ENCODE peak calls at places on chromosome 9, in seven cellular contexts. F is stomach, I is mammary epithelial cell, Z is astrocyte of the spinal cord, Y is body of pancreas, N is lower leg skin, O is nephron progenitor cell. X is an unnamed sample.

GRCh38 chr9:87095961-87096360 is 148.7 kb upstream of the GAS1 start:
- DNase-seq in F (no peak), I (no peak), Z (no peak), Y (no peak), N (no peak), O (no peak), X (no peak)

GRCh38 chr9:18861599-18862546 is 171.1 kb downstream of the SAXO1 start:
- DNase-seq in F (no peak), I (no peak), Z (peak), Y (no peak), N (no peak), O (peak), X (no peak)

GRCh38 chr9:116151966-116152381 is 1.6 kb upstream of the PAPPA start:
- DNase-seq in F (no peak), I (peak), Z (peak), Y (no peak), N (no peak), O (no peak), X (no peak)

GRCh38 chr9:131755541-131756198 is 15.8 kb upstream of the RAPGEF1 start:
- DNase-seq in F (peak), I (peak), Z (peak), Y (peak), N (peak), O (peak), X (peak)

GRCh38 chr9:90801507-90802289 is at the start of gene SYK:
- DNase-seq in F (peak), I (peak), Z (no peak), Y (peak), N (peak), O (peak), X (no peak)

GRCh38 chr9:33133186-33133585 is 34.0 kb downstream of the B4GALT1 start:
- DNase-seq in F (no peak), I (peak), Z (no peak), Y (no peak), N (peak), O (no peak), X (no peak)

GRCh38 chr9:21747171-21747570 is 55.3 kb upstream of the MTAP start:
- DNase-seq in F (no peak), I (peak), Z (peak), Y (no peak), N (no peak), O (no peak), X (no peak)

GRCh38 chr9:122445155-122445749 is 32.5 kb downstream of the OR1J1 start:
- DNase-seq in F (no peak), I (no peak), Z (peak), Y (no peak), N (no peak), O (no peak), X (no peak)

GRCh38 chr9:12604154-12604825 is 88.9 kb upstream of the TYRP1 start:
- DNase-seq in F (no peak), I (peak), Z (peak), Y (no peak), N (no peak), O (no peak), X (no peak)

GRCh38 chr9:110443878-110444245 is 106.2 kb upstream of the TXNDC8 start:
- DNase-seq in F (no peak), I (no peak), Z (no peak), Y (no peak), N (no peak), O (no peak), X (no peak)

GRCh38 chr9:113352411-113352810 is 3.1 kb downstream of the BSPRY start:
- DNase-seq in F (no peak), I (peak), Z (no peak), Y (no peak), N (peak), O (no peak), X (no peak)

GRCh38 chr9:113356686-113357292 is 7.4 kb downstream of the BSPRY start:
- DNase-seq in F (no peak), I (no peak), Z (no peak), Y (no peak), N (peak), O (no peak), X (no peak)

GRCh38 chr9:113352006-113352405 is 2.7 kb downstream of the BSPRY start:
- DNase-seq in F (no peak), I (no peak), Z (no peak), Y (no peak), N (no peak), O (no peak), X (no peak)

GRCh38 chr9:113359385-113359784 is 10.0 kb downstream of the BSPRY start:
- DNase-seq in F (peak), I (no peak), Z (no peak), Y (peak), N (peak), O (no peak), X (no peak)

GRCh38 chr9:113355197-113355596 is 5.9 kb downstream of the BSPRY start:
- DNase-seq in F (no peak), I (no peak), Z (peak), Y (no peak), N (no peak), O (no peak), X (no peak)
- TF ChIP-seq CTCF in F (no peak), I (no peak), Z (peak), Y (peak), N (no peak), O (peak), X (peak)

GRCh38 chr9:2987679-2988078 is 143.8 kb upstream of the PUM3 start:
- DNase-seq in F (no peak), I (no peak), Z (no peak), Y (no peak), N (no peak), O (no peak), X (no peak)

GRCh38 chr9:2985343-2985742 is 141.4 kb upstream of the PUM3 start:
- DNase-seq in F (no peak), I (no peak), Z (no peak), Y (peak), N (no peak), O (no peak), X (no peak)

GRCh38 chr9:2992427-2992826 is 148.5 kb upstream of the PUM3 start:
- DNase-seq in F (peak), I (no peak), Z (no peak), Y (no peak), N (no peak), O (no peak), X (no peak)

GRCh38 chr9:2991292-2991691 is 147.4 kb upstream of the PUM3 start:
- DNase-seq in F (no peak), I (no peak), Z (no peak), Y (no peak), N (no peak), O (no peak), X (no peak)
- TF ChIP-seq CTCF in F (no peak), I (peak), Z (peak), Y (no peak), N (no peak), O (no peak), X (no peak)

GRCh38 chr9:120532891-120533290 is 47.1 kb downstream of the CDK5RAP2 start:
- DNase-seq in F (no peak), I (no peak), Z (no peak), Y (no peak), N (no peak), O (no peak), X (no peak)

GRCh38 chr9:120532475-120532874 is 47.5 kb downstream of the CDK5RAP2 start:
- DNase-seq in F (peak), I (peak), Z (peak), Y (no peak), N (peak), O (no peak), X (no peak)

GRCh38 chr9:120528834-120529233 is 51.1 kb downstream of the CDK5RAP2 start:
- DNase-seq in F (no peak), I (no peak), Z (no peak), Y (no peak), N (no peak), O (no peak), X (no peak)

GRCh38 chr9:120534266-120534665 is 45.7 kb downstream of the CDK5RAP2 start:
- DNase-seq in F (no peak), I (no peak), Z (no peak), Y (no peak), N (no peak), O (no peak), X (no peak)

GRCh38 chr9:120531683-120532300 is 48.2 kb downstream of the CDK5RAP2 start:
- DNase-seq in F (no peak), I (peak), Z (peak), Y (no peak), N (no peak), O (no peak), X (peak)
- TF ChIP-seq CTCF in F (peak), I (peak), Z (peak), Y (no peak), N (no peak), O (peak), X (peak)

DNA sequence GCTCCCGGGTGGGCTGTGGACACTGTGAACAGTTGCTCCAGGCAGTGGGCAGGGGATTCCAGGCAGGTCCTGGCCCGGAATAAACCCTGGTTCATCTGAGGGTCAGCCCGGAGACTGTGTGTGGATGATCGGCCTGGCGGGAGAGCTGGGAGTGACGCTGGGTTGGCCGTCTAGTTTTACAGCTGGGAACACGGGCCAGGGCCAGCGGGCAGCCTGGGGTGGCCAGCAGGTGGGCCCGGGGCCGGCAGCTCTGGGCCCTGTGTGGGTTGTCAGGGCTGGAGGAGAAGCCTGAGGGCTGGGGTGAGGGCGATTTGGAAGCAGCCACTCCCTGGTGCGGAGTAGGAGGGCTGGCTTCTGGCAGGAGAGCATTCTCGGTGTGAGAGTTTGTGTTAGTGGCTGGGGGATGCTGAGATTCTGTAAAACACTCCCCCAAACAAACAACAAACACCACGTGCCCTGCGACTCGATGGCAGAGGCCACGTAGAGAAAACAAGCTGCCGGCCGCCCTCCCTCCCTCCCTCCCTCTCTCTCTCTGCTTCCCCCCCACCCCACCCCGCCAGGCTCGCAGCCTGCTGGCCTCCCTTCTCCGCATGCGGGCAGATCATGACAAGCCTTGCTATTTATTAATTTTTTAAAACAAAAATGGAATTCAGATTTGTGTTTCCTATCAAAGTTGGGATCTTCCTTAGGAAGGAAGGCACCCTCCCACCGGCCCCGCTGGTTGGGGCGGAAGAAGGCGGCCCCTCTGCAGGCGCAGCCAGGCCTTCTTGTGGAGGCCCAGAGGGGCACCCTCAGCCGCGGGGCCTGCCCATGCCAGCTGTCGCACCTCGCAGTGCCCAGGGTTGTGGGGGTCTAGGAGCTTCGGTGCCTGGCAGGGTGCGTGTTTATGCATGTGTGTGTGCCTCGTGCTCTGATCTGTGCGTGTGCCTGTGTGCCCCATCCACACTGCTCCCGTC is 49.5 kb downstream of the RXRA start:
- DNase-seq in F (no peak), I (no peak), Z (peak), Y (peak), N (no peak), O (peak), X (no peak)
- TF ChIP-seq CTCF in F (no peak), I (no peak), Z (no peak), Y (peak), N (no peak), O (no peak), X (no peak)

GRCh38 chr9:13707635-13708410 is 428.3 kb upstream of the MPDZ start:
- DNase-seq in F (no peak), I (peak), Z (peak), Y (no peak), N (no peak), O (no peak), X (no peak)
- TF ChIP-seq CTCF in F (no peak), I (no peak), Z (no peak), Y (no peak), N (no peak), O (no peak), X (no peak)

GRCh38 chr9:133707065-133707760 is 30.9 kb downstream of the SARDH start:
- DNase-seq in F (no peak), I (peak), Z (no peak), Y (no peak), N (no peak), O (peak), X (no peak)

GRCh38 chr9:133708123-133708769 is 29.9 kb downstream of the SARDH start:
- DNase-seq in F (no peak), I (no peak), Z (no peak), Y (no peak), N (no peak), O (peak), X (no peak)

GRCh38 chr9:133705576-133705975 is 32.6 kb downstream of the SARDH start:
- DNase-seq in F (no peak), I (no peak), Z (no peak), Y (no peak), N (no peak), O (no peak), X (no peak)

GRCh38 chr9:133707761-133708122 is 30.4 kb downstream of the SARDH start:
- DNase-seq in F (no peak), I (no peak), Z (no peak), Y (no peak), N (no peak), O (peak), X (no peak)

DNA sequence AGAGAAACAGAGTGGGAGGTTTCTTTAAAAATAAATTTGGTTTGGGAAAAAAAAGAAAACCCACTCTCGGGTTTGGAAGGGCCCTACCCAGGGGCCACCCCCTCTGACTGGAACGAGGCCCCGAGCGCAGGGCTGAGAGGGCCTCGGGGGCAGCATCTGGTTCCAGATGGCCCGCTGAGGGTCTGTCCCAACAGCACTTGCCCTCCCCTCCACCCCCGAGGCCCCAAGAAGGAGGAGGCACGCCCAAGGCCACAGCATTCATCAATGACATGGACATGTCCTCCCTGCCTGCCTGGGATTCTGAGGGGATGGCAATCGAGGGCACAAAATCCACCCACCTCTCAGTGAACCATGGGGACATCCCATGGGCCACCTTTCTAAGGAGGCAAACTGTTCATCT is 31.5 kb downstream of the SARDH start:
- DNase-seq in F (no peak), I (no peak), Z (no peak), Y (no peak), N (no peak), O (peak), X (no peak)
- TF ChIP-seq CTCF in F (no peak), I (no peak), Z (no peak), Y (no peak), N (no peak), O (no peak), X (no peak)

GRCh38 chr9:124415852-124416484 is 726 bp upstream of the PSMB7 start:
- DNase-seq in F (no peak), I (no peak), Z (no peak), Y (no peak), N (peak), O (no peak), X (no peak)
- TF ChIP-seq CTCF in F (no peak), I (no peak), Z (no peak), Y (no peak), N (no peak), O (no peak), X (no peak)

DNA sequence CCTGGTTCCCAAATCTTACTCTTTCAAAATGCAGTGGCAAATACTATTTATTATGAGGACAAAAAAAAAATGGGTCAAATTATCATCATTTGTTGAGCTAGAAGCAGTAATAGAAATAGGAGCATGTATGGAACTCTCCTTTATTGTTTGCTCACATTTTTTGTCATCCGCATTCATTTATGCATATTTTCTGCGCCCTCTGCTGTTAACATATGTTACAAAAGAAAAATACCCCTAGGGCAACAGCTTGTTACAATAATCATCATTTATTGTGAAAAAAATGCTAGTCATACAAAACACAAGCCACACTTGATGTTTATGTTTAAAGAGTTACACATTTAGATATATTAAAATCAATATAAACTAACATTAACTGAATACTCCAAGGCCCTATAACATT is 328.2 kb downstream of the TUSC1 start:
- DNase-seq in F (no peak), I (no peak), Z (no peak), Y (no peak), N (no peak), O (no peak), X (no peak)
- TF ChIP-seq CTCF in F (no peak), I (no peak), Z (no peak), Y (no peak), N (no peak), O (no peak), X (peak)

DNA sequence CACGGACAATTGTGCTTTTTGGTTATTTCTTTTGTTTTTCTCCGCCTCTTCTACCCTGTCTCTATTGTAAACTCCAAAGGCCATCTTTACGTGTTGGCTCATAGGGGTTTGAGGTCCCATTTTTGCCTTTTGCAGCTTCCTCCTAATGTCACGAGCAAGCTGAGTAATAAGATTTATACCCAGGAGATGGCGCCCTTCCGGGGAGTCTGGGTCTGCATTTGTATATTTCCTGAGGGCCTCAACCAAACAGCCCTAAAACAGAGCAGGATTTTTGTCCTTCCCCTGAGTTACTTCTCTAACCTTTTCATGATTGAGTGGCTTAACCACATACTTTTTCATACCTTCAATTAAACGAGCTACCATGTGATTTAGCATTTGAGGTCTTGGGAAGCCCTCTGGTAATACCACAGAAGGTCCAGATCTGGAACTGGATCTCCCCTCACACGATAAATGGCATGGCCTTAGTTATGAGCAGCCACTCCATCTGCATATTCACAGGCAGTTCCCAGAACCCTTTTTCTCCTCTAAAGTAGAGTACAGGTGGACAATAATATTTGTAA is 11.2 kb upstream of the CFAP95 start:
- DNase-seq in F (no peak), I (peak), Z (peak), Y (no peak), N (no peak), O (no peak), X (no peak)
- TF ChIP-seq CTCF in F (no peak), I (peak), Z (peak), Y (no peak), N (no peak), O (no peak), X (peak)

X was measured in GM13977.